ENCODE peak calls at places on chromosomes 13 and 19, in four cellular contexts. Y, U, L and N are unnamed samples.

GRCh38 chr13:31380728-31381127 is 181.0 kb downstream of the B3GLCT start:
- DNase-seq in Y (no peak), U (no peak), L (no peak), N (no peak)

GRCh38 chr19:40650749-40651305 is 39.6 kb downstream of the NUMBL start:
- DNase-seq in Y (no peak), U (no peak), L (no peak), N (no peak)

GRCh38 chr19:19652482-19653295 is 9.2 kb upstream of the GMIP start:
- DNase-seq in Y (no peak), U (no peak), L (no peak), N (no peak)

GRCh38 chr13:84121456-84121855 is 239.2 kb upstream of the SLITRK1 start:
- DNase-seq in Y (no peak), U (no peak), L (no peak), N (no peak)

GRCh38 chr19:40242480-40242879 is 16.0 kb upstream of the CCNP start:
- DNase-seq in Y (no peak), U (no peak), L (no peak), N (no peak)

GRCh38 chr13:29901714-29902631 is 51.6 kb upstream of the UBL3 start:
- DNase-seq in Y (no peak), U (no peak), L (no peak), N (no peak)

GRCh38 chr19:57903298-57904174 is 12.9 kb downstream of the ZNF417 start:
- DNase-seq in Y (no peak), U (no peak), L (no peak), N (peak)

GRCh38 chr19:19321143-19321577 is 531 bp downstream of the MAU2 start:
- DNase-seq in Y (no peak), U (peak), L (no peak), N (no peak)

GRCh38 chr13:37652596-37652995 is 54.0 kb upstream of the POSTN start:
- DNase-seq in Y (no peak), U (no peak), L (no peak), N (no peak)